ENCODE peak calls at places on chromosome 4, in nine cellular contexts. One of them, this sample, is unnamed.

GRCh38 chr4:148376151-148376550 is 66.1 kb downstream of the NR3C2 start:
- DNase-seq in GM06990: no peak
- DNase-seq in choroid plexus epithelial cell: peak
- DNase-seq in mucosa of descending colon: no peak
- DNase-seq in Peyer's patch: no peak
- DNase-seq in Calu3: peak
- DNase-seq in Caco-2: no peak
- DNase-seq in WTC11: no peak
- DNase-seq in foreskin fibroblast: no peak
- DNase-seq in this sample: peak

GRCh38 chr4:127782275-127783025 is at the start of gene HSPA4L:
- DNase-seq in GM06990: peak
- DNase-seq in choroid plexus epithelial cell: peak
- DNase-seq in mucosa of descending colon: peak
- DNase-seq in Peyer's patch: no peak
- DNase-seq in Calu3: peak
- DNase-seq in Caco-2: peak
- DNase-seq in WTC11: peak
- DNase-seq in foreskin fibroblast: peak
- DNase-seq in this sample: peak

GRCh38 chr4:3880595-3881120 is 114.5 kb downstream of the ADRA2C start:
- DNase-seq in GM06990: peak
- DNase-seq in choroid plexus epithelial cell: peak
- DNase-seq in mucosa of descending colon: peak
- DNase-seq in Peyer's patch: peak
- DNase-seq in Calu3: peak
- DNase-seq in Caco-2: peak
- DNase-seq in WTC11: peak
- DNase-seq in foreskin fibroblast: peak
- DNase-seq in this sample: peak

GRCh38 chr4:94889961-94890360 is 132.2 kb downstream of the BMPR1B start:
- DNase-seq in GM06990: no peak
- DNase-seq in choroid plexus epithelial cell: peak
- DNase-seq in mucosa of descending colon: no peak
- DNase-seq in Peyer's patch: no peak
- DNase-seq in Calu3: no peak
- DNase-seq in Caco-2: no peak
- DNase-seq in WTC11: no peak
- DNase-seq in foreskin fibroblast: no peak
- DNase-seq in this sample: peak

GRCh38 chr4:56410247-56410646 is 23.0 kb upstream of the AASDH start:
- DNase-seq in GM06990: no peak
- DNase-seq in choroid plexus epithelial cell: peak
- DNase-seq in mucosa of descending colon: no peak
- DNase-seq in Peyer's patch: no peak
- DNase-seq in Calu3: peak
- DNase-seq in Caco-2: peak
- DNase-seq in WTC11: no peak
- DNase-seq in foreskin fibroblast: peak
- DNase-seq in this sample: peak

GRCh38 chr4:18695733-18696527 is 674.4 kb upstream of the LCORL start:
- DNase-seq in GM06990: no peak
- DNase-seq in choroid plexus epithelial cell: no peak
- DNase-seq in mucosa of descending colon: no peak
- DNase-seq in Peyer's patch: no peak
- DNase-seq in Calu3: no peak
- DNase-seq in Caco-2: no peak
- DNase-seq in WTC11: peak
- DNase-seq in foreskin fibroblast: no peak
- DNase-seq in this sample: no peak

GRCh38 chr4:156330436-156331031 is 376.9 kb upstream of the CTSO start:
- DNase-seq in GM06990: no peak
- DNase-seq in choroid plexus epithelial cell: no peak
- DNase-seq in mucosa of descending colon: no peak
- DNase-seq in Peyer's patch: no peak
- DNase-seq in Calu3: no peak
- DNase-seq in Caco-2: no peak
- DNase-seq in WTC11: no peak
- DNase-seq in foreskin fibroblast: no peak
- DNase-seq in this sample: no peak

GRCh38 chr4:51943221-51943620 is 76.9 kb downstream of the LRRC66 start:
- DNase-seq in GM06990: no peak
- DNase-seq in choroid plexus epithelial cell: peak
- DNase-seq in mucosa of descending colon: no peak
- DNase-seq in Peyer's patch: no peak
- DNase-seq in Calu3: no peak
- DNase-seq in Caco-2: no peak
- DNase-seq in WTC11: no peak
- DNase-seq in foreskin fibroblast: peak
- DNase-seq in this sample: peak

GRCh38 chr4:3714642-3715001 is 51.6 kb upstream of the ADRA2C start:
- DNase-seq in GM06990: no peak
- DNase-seq in choroid plexus epithelial cell: no peak
- DNase-seq in mucosa of descending colon: no peak
- DNase-seq in Peyer's patch: no peak
- DNase-seq in Calu3: no peak
- DNase-seq in Caco-2: no peak
- DNase-seq in WTC11: no peak
- DNase-seq in foreskin fibroblast: no peak
- DNase-seq in this sample: no peak

DNA sequence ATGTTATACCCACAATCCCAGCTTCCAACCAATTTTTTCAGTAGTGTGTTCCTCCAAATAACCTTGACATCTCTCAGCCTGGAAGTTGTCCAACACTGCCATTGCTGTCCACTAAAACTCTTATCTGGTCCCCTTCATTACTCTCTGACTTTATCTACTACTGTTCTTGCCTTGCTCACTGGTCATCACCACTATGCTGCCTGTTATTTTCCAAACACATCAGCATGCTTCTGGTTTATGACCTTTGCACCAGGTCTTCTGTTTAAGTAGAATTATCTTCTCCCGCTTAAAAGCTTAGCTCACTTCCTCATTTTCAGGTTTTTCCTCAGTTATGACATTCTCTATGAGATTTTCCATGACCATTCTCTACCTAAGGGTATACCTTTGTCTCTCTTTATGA is 5.5 kb downstream of the ELMOD2 start:
- DNase-seq in GM06990: no peak
- DNase-seq in choroid plexus epithelial cell: no peak
- DNase-seq in mucosa of descending colon: no peak
- DNase-seq in Peyer's patch: no peak
- DNase-seq in Calu3: no peak
- DNase-seq in Caco-2: peak
- DNase-seq in WTC11: no peak
- DNase-seq in foreskin fibroblast: no peak
- DNase-seq in this sample: no peak
- TF ChIP-seq CTCF in GM06990: no peak
- TF ChIP-seq CTCF in choroid plexus epithelial cell: no peak
- TF ChIP-seq CTCF in mucosa of descending colon: no peak
- TF ChIP-seq CTCF in Peyer's patch: no peak
- TF ChIP-seq CTCF in Calu3: no peak
- TF ChIP-seq CTCF in Caco-2: no peak
- TF ChIP-seq CTCF in WTC11: no peak
- TF ChIP-seq CTCF in foreskin fibroblast: no peak
- TF ChIP-seq CTCF in this sample: no peak

GRCh38 chr4:150960818-150961217 is 54.3 kb downstream of the LRBA start:
- DNase-seq in GM06990: peak
- DNase-seq in choroid plexus epithelial cell: peak
- DNase-seq in mucosa of descending colon: no peak
- DNase-seq in Peyer's patch: no peak
- DNase-seq in Calu3: peak
- DNase-seq in Caco-2: peak
- DNase-seq in WTC11: peak
- DNase-seq in foreskin fibroblast: peak
- DNase-seq in this sample: peak
- TF ChIP-seq CTCF in GM06990: peak
- TF ChIP-seq CTCF in choroid plexus epithelial cell: peak
- TF ChIP-seq CTCF in mucosa of descending colon: peak
- TF ChIP-seq CTCF in Peyer's patch: no peak
- TF ChIP-seq CTCF in Calu3: peak
- TF ChIP-seq CTCF in Caco-2: peak
- TF ChIP-seq CTCF in WTC11: peak
- TF ChIP-seq CTCF in foreskin fibroblast: peak
- TF ChIP-seq CTCF in this sample: peak

GRCh38 chr4:10276152-10276551 is 159.6 kb upstream of the WDR1 start:
- DNase-seq in GM06990: no peak
- DNase-seq in choroid plexus epithelial cell: no peak
- DNase-seq in mucosa of descending colon: no peak
- DNase-seq in Peyer's patch: no peak
- DNase-seq in Calu3: no peak
- DNase-seq in Caco-2: no peak
- DNase-seq in WTC11: no peak
- DNase-seq in foreskin fibroblast: no peak
- DNase-seq in this sample: no peak
- TF ChIP-seq CTCF in GM06990: no peak
- TF ChIP-seq CTCF in choroid plexus epithelial cell: no peak
- TF ChIP-seq CTCF in mucosa of descending colon: no peak
- TF ChIP-seq CTCF in Peyer's patch: no peak
- TF ChIP-seq CTCF in Calu3: no peak
- TF ChIP-seq CTCF in Caco-2: no peak
- TF ChIP-seq CTCF in WTC11: no peak
- TF ChIP-seq CTCF in foreskin fibroblast: no peak
- TF ChIP-seq CTCF in this sample: no peak

GRCh38 chr4:41856797-41857196 is 78.4 kb upstream of the TMEM33 start:
- DNase-seq in GM06990: no peak
- DNase-seq in choroid plexus epithelial cell: no peak
- DNase-seq in mucosa of descending colon: no peak
- DNase-seq in Peyer's patch: no peak
- DNase-seq in Calu3: no peak
- DNase-seq in Caco-2: no peak
- DNase-seq in WTC11: no peak
- DNase-seq in foreskin fibroblast: no peak
- DNase-seq in this sample: no peak

GRCh38 chr4:41851621-41852020 is 83.6 kb upstream of the TMEM33 start:
- DNase-seq in GM06990: no peak
- DNase-seq in choroid plexus epithelial cell: no peak
- DNase-seq in mucosa of descending colon: no peak
- DNase-seq in Peyer's patch: no peak
- DNase-seq in Calu3: no peak
- DNase-seq in Caco-2: no peak
- DNase-seq in WTC11: no peak
- DNase-seq in foreskin fibroblast: no peak
- DNase-seq in this sample: no peak

GRCh38 chr4:41857225-41857624 is 78.0 kb upstream of the TMEM33 start:
- DNase-seq in GM06990: no peak
- DNase-seq in choroid plexus epithelial cell: no peak
- DNase-seq in mucosa of descending colon: no peak
- DNase-seq in Peyer's patch: no peak
- DNase-seq in Calu3: no peak
- DNase-seq in Caco-2: no peak
- DNase-seq in WTC11: no peak
- DNase-seq in foreskin fibroblast: no peak
- DNase-seq in this sample: no peak

GRCh38 chr4:41852229-41852628 is 83.0 kb upstream of the TMEM33 start:
- DNase-seq in GM06990: no peak
- DNase-seq in choroid plexus epithelial cell: no peak
- DNase-seq in mucosa of descending colon: no peak
- DNase-seq in Peyer's patch: no peak
- DNase-seq in Calu3: no peak
- DNase-seq in Caco-2: no peak
- DNase-seq in WTC11: no peak
- DNase-seq in foreskin fibroblast: no peak
- DNase-seq in this sample: no peak

GRCh38 chr4:41853973-41854372 is 81.3 kb upstream of the TMEM33 start:
- DNase-seq in GM06990: no peak
- DNase-seq in choroid plexus epithelial cell: peak
- DNase-seq in mucosa of descending colon: no peak
- DNase-seq in Peyer's patch: no peak
- DNase-seq in Calu3: no peak
- DNase-seq in Caco-2: no peak
- DNase-seq in WTC11: no peak
- DNase-seq in foreskin fibroblast: no peak
- DNase-seq in this sample: no peak
- TF ChIP-seq CTCF in GM06990: peak
- TF ChIP-seq CTCF in choroid plexus epithelial cell: peak
- TF ChIP-seq CTCF in mucosa of descending colon: no peak
- TF ChIP-seq CTCF in Peyer's patch: no peak
- TF ChIP-seq CTCF in Calu3: peak
- TF ChIP-seq CTCF in Caco-2: no peak
- TF ChIP-seq CTCF in WTC11: no peak
- TF ChIP-seq CTCF in foreskin fibroblast: no peak
- TF ChIP-seq CTCF in this sample: peak

GRCh38 chr4:92012899-92013867 is 290.6 kb upstream of the GRID2 start:
- DNase-seq in GM06990: no peak
- DNase-seq in choroid plexus epithelial cell: peak
- DNase-seq in mucosa of descending colon: no peak
- DNase-seq in Peyer's patch: peak
- DNase-seq in Calu3: no peak
- DNase-seq in Caco-2: peak
- DNase-seq in WTC11: peak
- DNase-seq in foreskin fibroblast: no peak
- DNase-seq in this sample: no peak
- TF ChIP-seq CTCF in GM06990: no peak
- TF ChIP-seq CTCF in choroid plexus epithelial cell: peak
- TF ChIP-seq CTCF in mucosa of descending colon: peak
- TF ChIP-seq CTCF in Peyer's patch: no peak
- TF ChIP-seq CTCF in Calu3: no peak
- TF ChIP-seq CTCF in Caco-2: peak
- TF ChIP-seq CTCF in WTC11: peak
- TF ChIP-seq CTCF in foreskin fibroblast: no peak
- TF ChIP-seq CTCF in this sample: no peak

DNA sequence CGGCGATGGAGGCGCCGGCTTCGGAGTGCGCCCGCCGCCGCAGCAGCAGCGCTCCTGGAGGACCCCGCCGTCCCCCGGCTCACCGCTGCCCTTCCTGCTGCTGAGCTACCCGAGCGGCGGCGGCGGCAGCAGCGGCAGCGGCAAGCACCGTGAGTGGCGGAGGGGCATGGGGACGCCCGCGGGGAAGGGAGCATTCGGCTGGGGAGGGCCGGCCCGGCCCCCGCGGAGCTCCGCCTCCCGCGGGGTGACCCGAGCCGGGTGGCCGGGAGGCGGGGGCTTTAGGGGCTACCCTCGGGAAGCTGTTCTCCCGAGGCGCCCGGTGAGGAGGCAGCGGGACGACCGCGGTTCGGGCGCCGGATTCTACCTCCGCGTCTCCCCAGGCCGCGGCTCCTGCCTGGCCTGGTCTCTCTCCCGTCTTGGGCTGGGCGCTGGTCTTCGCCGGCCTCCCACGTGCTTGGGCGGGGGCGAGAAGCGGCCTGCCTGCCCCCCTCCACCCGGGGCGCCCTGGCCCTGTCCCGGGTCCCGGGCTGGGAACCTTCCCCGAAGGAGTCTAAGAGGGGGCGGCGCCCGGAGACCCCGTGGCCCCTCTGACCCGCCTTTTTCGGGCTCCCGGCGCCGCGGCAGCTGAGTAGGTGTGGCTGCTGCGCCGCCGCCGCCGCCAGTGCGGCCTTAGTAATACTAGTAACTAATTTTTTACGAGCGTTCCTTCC is 16.5 kb upstream of the RUFY3 start:
- DNase-seq in GM06990: peak
- DNase-seq in choroid plexus epithelial cell: peak
- DNase-seq in mucosa of descending colon: peak
- DNase-seq in Peyer's patch: peak
- DNase-seq in Calu3: peak
- DNase-seq in Caco-2: peak
- DNase-seq in WTC11: peak
- DNase-seq in foreskin fibroblast: peak
- DNase-seq in this sample: peak
- TF ChIP-seq CTCF in GM06990: peak
- TF ChIP-seq CTCF in choroid plexus epithelial cell: no peak
- TF ChIP-seq CTCF in mucosa of descending colon: no peak
- TF ChIP-seq CTCF in Peyer's patch: no peak
- TF ChIP-seq CTCF in Calu3: no peak
- TF ChIP-seq CTCF in Caco-2: no peak
- TF ChIP-seq CTCF in WTC11: no peak
- TF ChIP-seq CTCF in foreskin fibroblast: no peak
- TF ChIP-seq CTCF in this sample: no peak